ENCODE peak calls at places on chromosomes 12 and 14, in five cellular contexts. P, E, S, K and J are unnamed samples. For H3K36me3, the result is how much of the 10 kb centered on the place peaks cover.

GRCh38 chr12:65263777-65264176 is 14.7 kb upstream of the MSRB3 start:
- DNase-seq in S (no peak), K (no peak), P (no peak), E (no peak), J (no peak)

GRCh38 chr14:75715926-75716780 is 55.1 kb downstream of the TTLL5 start:
- DNase-seq in P (peak), K (no peak), S (no peak), E (no peak), J (no peak)

GRCh38 chr14:78455896-78456435 is 285.8 kb downstream of the NRXN3 start:
- DNase-seq in K (no peak), P (no peak), E (no peak), S (peak), J (no peak)

GRCh38 chr14:42112108-42112507 is 505.4 kb downstream of the LRFN5 start:
- DNase-seq in K (no peak), S (no peak), P (peak), E (no peak), J (no peak)

GRCh38 chr14:93683241-93683640 is 105.0 kb downstream of the PRIMA1 start:
- DNase-seq in P (no peak), E (no peak), K (peak), S (peak), J (no peak)

GRCh38 chr12:26744697-26745440 is 88.1 kb downstream of the ITPR2 start:
- DNase-seq in E (no peak), K (no peak), P (no peak), S (no peak), J (no peak)

GRCh38 chr12:28963554-28963953 is 185.5 kb upstream of the FAR2 start:
- DNase-seq in S (peak), P (peak), K (no peak), E (no peak), J (no peak)

GRCh38 chr14:96479435-96480146 is 22.6 kb upstream of the PAPOLA start:
- DNase-seq in K (no peak), E (no peak), S (no peak), P (no peak), J (no peak)

GRCh38 chr12:24861751-24862575 is 86.9 kb downstream of the BCAT1 start:
- DNase-seq in S (no peak), K (no peak), E (no peak), P (no peak), J (no peak)

GRCh38 chr12:82426081-82426480 is 67.8 kb downstream of the METTL25 start:
- DNase-seq in P (no peak), K (no peak), S (no peak), E (no peak), J (no peak)

GRCh38 chr12:113757223-113758002 is 208.7 kb downstream of the RBM19 start:
- DNase-seq in E (no peak), K (no peak), S (no peak), P (no peak), J (no peak)

GRCh38 chr14:98608071-98609060 is 663.6 kb downstream of the BCL11B start:
- DNase-seq in K (no peak), E (no peak), S (no peak), P (no peak), J (no peak)

GRCh38 chr14:54722791-54723432 is 156.0 kb downstream of the SAMD4A start:
- DNase-seq in S (peak), P (no peak), K (no peak), E (no peak), J (no peak)

GRCh38 chr12:32435921-32436710 is 36.8 kb downstream of the FGD4 start:
- DNase-seq in S (no peak), P (no peak), E (no peak), K (no peak), J (no peak)

GRCh38 chr14:22981090-22982012 is 1.0 kb downstream of the AJUBA start:
- DNase-seq in K (no peak), E (no peak), P (peak), S (no peak), J (no peak)

GRCh38 chr12:51424094-51424661 is 453 bp upstream of the SLC4A8 start:
- DNase-seq in K (no peak), P (no peak), E (no peak), S (no peak), J (no peak)

GRCh38 chr14:68782091-68782981 is 10.5 kb downstream of the ZFP36L1 start:
- DNase-seq in S (no peak), E (no peak), P (no peak), K (no peak), J (peak)

GRCh38 chr12:29088611-29089219 is 60.4 kb upstream of the FAR2 start:
- DNase-seq in S (no peak), K (no peak), P (peak), E (no peak), J (no peak)

GRCh38 chr14:70856851-70857498 is 47.7 kb upstream of the MAP3K9 start:
- DNase-seq in K (no peak), S (no peak), E (no peak), P (peak), J (no peak)

GRCh38 chr12:132443091-132443490 is 46.9 kb upstream of the FBRSL1 start:
- DNase-seq in S (no peak), K (no peak), P (no peak), E (no peak), J (no peak)

GRCh38 chr12:114672817-114673168 is 11.2 kb downstream of the TBX3 start:
- DNase-seq in E (no peak), P (peak), K (no peak), S (no peak), J (no peak)

GRCh38 chr12:81206425-81206824 is 128.5 kb downstream of the ACSS3 start:
- DNase-seq in E (no peak), S (no peak), P (no peak), K (no peak), J (no peak)

GRCh38 chr12:81209001-81209400 is 131.1 kb downstream of the ACSS3 start:
- DNase-seq in S (no peak), K (no peak), P (no peak), E (no peak), J (no peak)

GRCh38 chr12:81211306-81211705 is 133.4 kb downstream of the ACSS3 start:
- DNase-seq in E (no peak), S (no peak), K (no peak), P (no peak), J (no peak)

GRCh38 chr12:81207173-81207572 is 129.3 kb downstream of the ACSS3 start:
- DNase-seq in P (no peak), S (no peak), E (no peak), K (no peak), J (no peak)

DNA sequence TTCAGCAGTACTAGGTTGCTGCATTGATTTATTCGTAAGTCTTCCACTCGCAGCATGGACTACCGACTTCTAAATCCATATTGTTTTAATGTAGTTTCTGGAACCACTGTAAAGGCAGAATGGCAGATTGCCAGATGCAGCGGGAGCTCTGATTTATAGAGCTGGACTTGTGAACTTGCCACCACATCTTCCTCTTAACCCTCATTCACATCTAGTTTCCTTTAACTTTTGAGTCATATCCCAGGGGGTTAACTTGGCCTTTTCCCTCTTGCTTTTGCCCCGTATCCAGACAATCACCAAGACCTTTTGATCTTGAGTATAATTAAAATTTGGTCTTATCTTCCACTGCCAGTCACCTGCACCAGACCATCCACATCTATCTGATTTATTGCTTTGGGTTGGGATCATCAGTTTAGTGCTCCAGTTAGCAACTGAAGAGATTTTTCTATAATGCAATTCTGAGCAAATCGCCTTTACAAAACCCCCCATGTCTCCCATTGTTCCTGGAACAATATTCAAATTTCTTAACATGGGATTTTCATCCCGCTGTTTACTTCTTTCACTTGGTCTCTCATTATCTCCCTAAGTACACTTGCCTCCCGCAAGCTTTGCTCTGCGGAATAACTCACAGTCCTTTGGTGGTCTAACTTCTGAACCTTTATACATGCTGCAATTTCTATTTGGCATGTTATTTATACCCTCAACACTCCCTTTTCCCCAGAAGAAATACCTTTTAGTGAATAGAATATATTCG is 130.5 kb downstream of the ACSS3 start:
- DNase-seq in K (no peak), P (no peak), E (no peak), S (no peak), J (no peak)
- H3K27ac ChIP-seq in K (no peak), P (no peak), E (no peak), S (no peak), J (no peak)

GRCh38 chr14:20477211-20477876 is 8.1 kb downstream of the PNP start:
- DNase-seq in S (peak), P (peak), K (no peak), E (peak), J (peak)

GRCh38 chr14:20476795-20477194 is 7.6 kb downstream of the PNP start:
- DNase-seq in K (no peak), P (no peak), E (no peak), S (no peak), J (no peak)

GRCh38 chr14:20482382-20482781 is 13.2 kb downstream of the PNP start:
- DNase-seq in S (no peak), E (no peak), P (no peak), K (no peak), J (no peak)

DNA sequence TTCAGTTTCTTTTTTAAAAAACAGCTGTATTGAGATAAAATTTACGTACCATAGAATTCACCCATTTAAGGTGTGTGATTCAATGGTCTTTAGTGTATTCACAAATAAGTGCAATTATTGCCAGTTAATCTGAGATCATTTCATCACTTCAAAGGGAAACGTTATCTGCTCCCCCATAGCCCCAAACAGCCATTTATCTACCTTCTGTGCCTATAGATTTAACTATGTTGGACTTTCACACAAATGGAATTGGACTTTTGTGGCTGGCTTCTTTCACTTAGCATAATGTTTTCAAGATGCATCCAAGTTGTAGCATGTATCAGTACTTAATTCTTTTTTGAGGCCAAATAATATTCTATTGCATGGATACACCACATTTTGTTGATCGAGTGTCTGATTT is 9.7 kb downstream of the PNP start:
- DNase-seq in K (no peak), S (no peak), P (no peak), E (no peak), J (no peak)
- H3K36me3 ChIP-seq in K (under half), S (half or more), P (under half), E (under half), J (under half)

GRCh38 chr12:103966736-103967135 is 1.1 kb downstream of the TDG start:
- DNase-seq in P (peak), S (no peak), K (no peak), E (no peak), J (no peak)
- H3K27ac ChIP-seq in P (peak), S (peak), K (peak), E (peak), J (peak)

DNA sequence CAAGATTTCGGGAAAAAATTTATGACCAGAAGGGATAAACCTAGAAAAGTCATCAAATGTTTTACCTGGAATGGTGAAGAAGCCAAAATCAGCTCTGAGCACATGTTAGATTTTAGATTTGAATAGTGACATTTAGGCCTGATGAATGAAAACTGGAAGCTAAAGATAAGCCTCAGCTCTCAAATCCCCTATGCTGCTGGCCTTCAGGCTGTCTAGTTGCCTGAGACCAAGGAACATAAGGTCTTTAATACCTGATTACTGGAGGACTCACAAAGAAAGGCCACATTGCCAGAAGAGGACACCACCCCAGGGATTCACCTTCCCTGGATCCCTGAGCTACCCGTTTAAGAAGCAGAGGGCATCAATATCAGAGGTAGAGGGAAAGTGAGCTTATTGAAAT is 56.6 kb downstream of the BCL2L14 start:
- DNase-seq in P (no peak), S (no peak), K (no peak), E (no peak), J (no peak)
- H3K36me3 ChIP-seq in P (under half), S (under half), K (under half), E (under half), J (under half)

DNA sequence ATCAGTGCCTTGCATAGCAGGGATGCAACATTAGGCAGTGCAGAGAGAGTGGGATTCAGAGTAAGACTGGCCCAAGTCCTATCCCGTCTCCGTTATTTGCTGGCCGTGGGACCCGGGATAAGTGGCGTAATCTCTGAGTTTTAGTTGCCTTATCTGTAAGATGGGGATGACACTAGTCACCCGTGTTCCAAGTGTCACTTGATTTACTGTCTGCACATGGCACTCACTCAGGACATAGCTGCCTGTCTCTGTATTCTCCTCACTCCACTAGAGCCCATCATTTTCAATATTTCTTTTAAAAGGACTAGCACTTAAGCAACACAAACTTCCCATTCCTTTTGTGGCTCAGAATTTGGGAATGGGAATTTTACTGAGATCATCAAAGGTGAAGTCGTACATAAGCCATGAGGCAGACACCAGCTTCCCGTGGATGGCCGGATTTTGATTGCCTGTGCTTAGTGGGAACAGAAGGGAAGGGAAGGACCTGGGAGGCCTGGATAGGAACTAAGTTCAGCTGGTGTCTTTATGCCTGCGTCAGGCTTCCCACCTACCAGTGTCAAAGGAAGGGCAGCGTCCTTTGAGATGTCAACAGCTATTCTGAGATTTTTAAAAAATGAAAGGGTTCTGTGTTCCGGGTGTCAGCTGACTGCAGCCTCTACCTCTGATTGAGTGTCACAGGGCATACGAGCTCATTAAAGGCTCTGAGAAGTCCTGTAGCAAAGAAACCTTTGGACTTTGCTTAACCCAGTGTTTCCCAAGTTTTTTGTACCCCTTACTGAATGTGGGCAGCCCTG is 361.4 kb downstream of the CACNA1C start:
- DNase-seq in K (no peak), E (no peak), S (no peak), P (peak), J (no peak)
- H3K27ac ChIP-seq in K (no peak), E (no peak), S (no peak), P (no peak), J (no peak)

GRCh38 chr14:102351023-102351422 is 11.7 kb downstream of the CINP start:
- DNase-seq in E (no peak), P (no peak), S (no peak), K (no peak), J (no peak)

GRCh38 chr14:102352213-102352612 is 10.5 kb downstream of the CINP start:
- DNase-seq in K (no peak), E (no peak), S (no peak), P (no peak), J (no peak)

GRCh38 chr14:102346645-102347044 is 16.0 kb downstream of the CINP start:
- DNase-seq in S (no peak), E (no peak), P (no peak), K (no peak), J (no peak)

GRCh38 chr14:102345232-102345631 is 17.5 kb downstream of the CINP start:
- DNase-seq in P (no peak), S (no peak), E (no peak), K (no peak), J (no peak)

GRCh38 chr14:102348376-102348775 is 14.3 kb downstream of the CINP start:
- DNase-seq in K (no peak), P (no peak), S (no peak), E (no peak), J (no peak)
- H3K36me3 ChIP-seq in K (under half), P (half or more), S (half or more), E (under half), J (under half)

GRCh38 chr12:101552277-101552676 is 42.5 kb upstream of the MYBPC1 start:
- DNase-seq in P (no peak), K (no peak), E (no peak), S (no peak), J (no peak)

GRCh38 chr12:101551362-101552114 is 43.2 kb upstream of the MYBPC1 start:
- DNase-seq in P (peak), E (no peak), S (no peak), K (no peak), J (no peak)

DNA sequence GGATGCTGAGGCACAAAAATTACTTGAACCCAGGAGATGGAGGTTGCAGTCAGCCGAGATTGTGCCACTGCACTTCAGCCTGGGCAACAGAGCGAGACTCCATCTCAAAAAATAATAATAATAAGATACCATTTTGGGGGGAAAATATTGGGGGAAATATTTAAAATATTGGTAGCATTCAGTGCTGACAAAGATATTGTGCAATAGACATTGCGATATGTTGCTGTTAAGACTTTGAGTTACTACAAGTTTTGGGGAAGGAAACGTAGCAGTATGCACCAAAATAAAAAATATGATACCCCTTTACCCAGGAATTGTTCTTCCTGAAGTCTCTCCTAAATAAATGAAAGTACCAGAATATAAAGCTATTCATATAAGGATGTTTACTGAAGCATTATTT is 37.7 kb upstream of the MYBPC1 start:
- DNase-seq in E (no peak), P (no peak), S (no peak), K (no peak), J (no peak)
- H3K27ac ChIP-seq in E (no peak), P (no peak), S (no peak), K (no peak), J (no peak)

DNA sequence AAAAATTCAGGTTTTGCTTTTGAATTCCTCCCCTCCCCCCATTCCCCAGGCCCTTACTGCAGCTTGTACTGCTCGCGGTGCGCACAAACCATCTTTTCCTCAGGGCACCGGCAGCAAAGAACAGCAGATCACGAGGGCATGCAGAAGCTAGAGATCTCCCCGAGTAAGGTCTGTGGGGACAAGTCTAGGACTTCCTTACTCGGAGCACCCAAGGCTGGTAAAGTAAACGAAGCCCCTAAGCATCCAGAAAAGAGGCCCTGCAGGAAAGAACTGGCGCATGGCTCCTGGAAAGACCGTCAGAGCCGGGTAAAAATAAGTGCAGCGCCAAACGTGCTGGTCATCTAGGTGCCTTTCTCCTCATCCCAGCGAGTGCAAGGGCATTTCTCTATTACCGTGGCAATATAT is 709 bp downstream of the LDHB start:
- DNase-seq in S (peak), K (peak), P (no peak), E (peak), J (peak)
- H3K36me3 ChIP-seq in S (half or more), K (under half), P (under half), E (under half), J (under half)

GRCh38 chr12:111840831-111841230 is 1.2 kb upstream of the MAPKAPK5 start:
- DNase-seq in S (no peak), P (no peak), E (no peak), K (no peak), J (no peak)
- H3K27ac ChIP-seq in S (no peak), P (peak), E (peak), K (peak), J (peak)